ENCODE peak calls at places on chromosomes 1 and 21, in six cellular contexts. Z is upper lobe of right lung, E is PC-9, F is IMR-90, H is RWPE1, C is DND-41. L is an unnamed sample.

GRCh38 chr1:221149111-221149510 is 269.9 kb downstream of the HLX start:
- DNase-seq in Z (no peak), E (no peak), F (peak), H (no peak), C (no peak), L (no peak)

GRCh38 chr1:210635108-210635507 is 306.4 kb downstream of the HHAT start:
- DNase-seq in Z (no peak), E (no peak), F (no peak), H (no peak), C (no peak), L (no peak)

GRCh38 chr1:39988618-39989343 is 33.8 kb downstream of the MFSD2A start:
- DNase-seq in Z (peak), E (peak), F (peak), H (no peak), C (no peak), L (no peak)

GRCh38 chr1:108813326-108813725 is 43.6 kb downstream of the AKNAD1 start:
- DNase-seq in Z (no peak), E (peak), F (no peak), H (no peak), C (no peak), L (no peak)

GRCh38 chr1:201528631-201529260 is 10.2 kb upstream of the NAV1 start:
- DNase-seq in Z (no peak), E (no peak), F (peak), H (no peak), C (no peak), L (no peak)

GRCh38 chr21:36965720-36966065 is 776 bp downstream of the HLCS start:
- DNase-seq in Z (no peak), E (no peak), F (no peak), H (no peak), C (no peak), L (no peak)

GRCh38 chr1:232239557-232240468 is 390.1 kb downstream of the SIPA1L2 start:
- DNase-seq in Z (no peak), E (no peak), F (no peak), H (no peak), C (no peak), L (no peak)

GRCh38 chr1:146036241-146036989 is 14.9 kb upstream of the HJV start:
- DNase-seq in Z (no peak), E (no peak), F (no peak), H (no peak), C (no peak), L (peak)

GRCh38 chr21:42707207-42707830 is 53.9 kb downstream of the PDE9A start:
- DNase-seq in Z (no peak), E (no peak), F (no peak), H (no peak), C (no peak), L (no peak)

GRCh38 chr1:202934755-202935154 is 7.7 kb upstream of the KLHL12 start:
- DNase-seq in Z (no peak), E (no peak), F (no peak), H (no peak), C (no peak), L (no peak)

GRCh38 chr1:218660678-218661053 is 315.5 kb downstream of the TGFB2 start:
- DNase-seq in Z (no peak), E (peak), F (peak), H (peak), C (no peak), L (peak)

GRCh38 chr1:57422271-57423134 is 1.4 kb downstream of the DAB1 start:
- DNase-seq in Z (no peak), E (no peak), F (peak), H (no peak), C (no peak), L (no peak)

GRCh38 chr1:24236170-24237045 is 49.3 kb upstream of the IFNLR1 start:
- DNase-seq in Z (no peak), E (peak), F (peak), H (peak), C (no peak), L (peak)

GRCh38 chr1:27663735-27664119 is 8.3 kb downstream of the IFI6 start:
- DNase-seq in Z (no peak), E (no peak), F (no peak), H (no peak), C (no peak), L (no peak)

GRCh38 chr1:9291914-9292360 is 757 bp upstream of the SPSB1 start:
- DNase-seq in Z (no peak), E (peak), F (peak), H (no peak), C (no peak), L (no peak)

GRCh38 chr21:42618713-42619112 is 34.7 kb upstream of the PDE9A start:
- DNase-seq in Z (no peak), E (no peak), F (no peak), H (no peak), C (no peak), L (no peak)

GRCh38 chr1:107480548-107480947 is 339.7 kb downstream of the NTNG1 start:
- DNase-seq in Z (no peak), E (no peak), F (no peak), H (no peak), C (no peak), L (no peak)

GRCh38 chr1:82454431-82454830 is 653.7 kb downstream of the ADGRL2 start:
- DNase-seq in Z (no peak), E (no peak), F (no peak), H (no peak), C (no peak), L (no peak)

GRCh38 chr21:21664871-21665270 is 666.7 kb downstream of the NCAM2 start:
- DNase-seq in Z (no peak), E (no peak), F (peak), H (no peak), C (no peak), L (no peak)

GRCh38 chr1:38680801-38681510 is 178.6 kb downstream of the RRAGC start:
- DNase-seq in Z (no peak), E (no peak), F (no peak), H (peak), C (peak), L (no peak)

GRCh38 chr1:201678264-201679101 is 139.6 kb downstream of the NAV1 start:
- DNase-seq in Z (no peak), E (no peak), F (peak), H (no peak), C (no peak), L (no peak)

GRCh38 chr1:52674497-52675384 is 23.4 kb downstream of the COA7 start:
- DNase-seq in Z (no peak), E (peak), F (peak), H (peak), C (peak), L (no peak)

GRCh38 chr1:91730781-91731732 is 154.9 kb downstream of the TGFBR3 start:
- DNase-seq in Z (peak), E (peak), F (peak), H (peak), C (no peak), L (no peak)

GRCh38 chr1:156845055-156845952 is 13.6 kb downstream of the INSRR start:
- DNase-seq in Z (no peak), E (no peak), F (no peak), H (no peak), C (no peak), L (no peak)

GRCh38 chr1:185846672-185847440 is 112.7 kb downstream of the HMCN1 start:
- DNase-seq in Z (no peak), E (no peak), F (peak), H (no peak), C (no peak), L (no peak)

GRCh38 chr1:47871799-47872353 is 125.3 kb downstream of the TRABD2B start:
- DNase-seq in Z (no peak), E (no peak), F (no peak), H (peak), C (no peak), L (no peak)

GRCh38 chr21:31911138-31911907 is 38.5 kb downstream of the HUNK start:
- DNase-seq in Z (no peak), E (no peak), F (peak), H (peak), C (no peak), L (no peak)

GRCh38 chr1:243323481-243323880 is 67.6 kb downstream of the SDCCAG8 start:
- DNase-seq in Z (no peak), E (no peak), F (peak), H (no peak), C (no peak), L (no peak)

GRCh38 chr1:209569445-209570207 is 13.9 kb upstream of the CAMK1G start:
- DNase-seq in Z (peak), E (peak), F (peak), H (peak), C (peak), L (peak)

GRCh38 chr1:241985787-241986186 is 13.1 kb downstream of the MAP1LC3C start:
- DNase-seq in Z (no peak), E (no peak), F (peak), H (peak), C (peak), L (no peak)

GRCh38 chr1:40802078-40803075 is 18.8 kb downstream of the KCNQ4 start:
- DNase-seq in Z (peak), E (peak), F (peak), H (peak), C (peak), L (no peak)

GRCh38 chr21:42988234-42988965 is 14.0 kb downstream of the PKNOX1 start:
- DNase-seq in Z (no peak), E (no peak), F (peak), H (no peak), C (no peak), L (no peak)

GRCh38 chr1:230326971-230327891 is 98.9 kb downstream of the PGBD5 start:
- DNase-seq in Z (no peak), E (no peak), F (no peak), H (no peak), C (no peak), L (no peak)

GRCh38 chr1:178868700-178869099 is 2.2 kb downstream of the ANGPTL1 start:
- DNase-seq in Z (no peak), E (no peak), F (no peak), H (no peak), C (no peak), L (no peak)

GRCh38 chr1:111535256-111536191 is 32.1 kb upstream of the ADORA3 start:
- DNase-seq in Z (no peak), E (no peak), F (no peak), H (no peak), C (no peak), L (no peak)
- H3K27ac ChIP-seq in Z (no peak), E (no peak), F (no peak), H (no peak), C (no peak), L (peak)

DNA sequence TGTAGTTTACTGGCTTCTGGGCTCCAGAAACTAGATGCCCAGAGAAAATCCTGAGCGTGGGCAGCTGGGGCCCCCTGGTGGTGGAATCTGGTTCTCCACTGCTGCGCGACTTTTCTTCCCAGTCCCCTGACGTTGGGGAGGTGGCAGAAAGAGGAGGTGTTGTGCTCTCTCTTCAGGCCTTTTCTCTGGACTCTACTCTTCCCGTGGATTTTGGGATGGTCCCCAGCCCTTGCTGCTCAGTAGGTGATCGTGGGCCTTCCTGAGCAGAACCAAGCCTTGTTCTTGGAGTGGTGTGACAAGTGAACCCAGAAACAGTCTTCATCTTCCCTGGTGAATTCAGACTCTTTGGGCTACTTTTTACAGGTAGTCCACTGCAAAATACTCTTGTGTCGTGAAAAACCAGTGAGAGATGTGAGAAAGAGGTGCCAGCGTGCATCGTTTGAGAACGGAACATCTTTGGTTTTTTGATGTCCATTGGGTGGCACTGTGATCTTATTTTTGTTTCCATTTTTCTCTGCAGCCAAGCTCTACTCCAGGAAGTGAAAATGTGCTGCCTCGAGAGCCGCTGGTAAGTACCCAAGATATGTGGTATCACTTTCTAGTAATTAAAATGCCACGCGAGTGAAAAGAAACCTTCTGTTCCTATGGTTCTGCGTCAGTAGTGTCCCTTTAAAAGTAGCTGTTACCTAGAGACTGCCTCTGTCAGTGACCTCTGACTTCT is 20.2 kb downstream of the PEX14 start:
- DNase-seq in Z (peak), E (peak), F (peak), H (peak), C (peak), L (no peak)
- TF ChIP-seq CTCF in Z (peak), E (peak), F (peak), H (peak), C (peak), L (peak)

DNA sequence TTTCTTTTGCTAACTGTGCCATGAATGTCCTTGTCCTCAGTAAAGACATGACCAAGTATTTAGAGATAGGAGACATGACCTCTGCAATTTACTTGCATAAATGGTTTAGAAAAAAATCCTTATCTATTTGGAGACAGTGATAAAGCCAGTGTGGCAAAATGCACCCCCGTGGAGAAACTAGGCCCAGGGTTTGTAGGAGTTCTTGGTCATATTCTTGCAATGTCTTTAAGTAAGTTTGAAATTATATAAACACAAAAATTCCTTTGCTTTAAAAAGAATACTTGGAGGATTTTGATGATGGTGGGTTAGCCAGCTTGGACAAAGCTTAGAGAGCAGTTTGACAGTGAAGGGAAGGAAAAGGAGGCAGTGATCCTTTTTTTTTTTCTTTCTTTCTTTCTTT is 101.9 kb upstream of the SLC45A1 start:
- DNase-seq in Z (no peak), E (no peak), F (peak), H (no peak), C (no peak), L (no peak)
- H3K27ac ChIP-seq in Z (no peak), E (no peak), F (peak), H (peak), C (no peak), L (peak)

DNA sequence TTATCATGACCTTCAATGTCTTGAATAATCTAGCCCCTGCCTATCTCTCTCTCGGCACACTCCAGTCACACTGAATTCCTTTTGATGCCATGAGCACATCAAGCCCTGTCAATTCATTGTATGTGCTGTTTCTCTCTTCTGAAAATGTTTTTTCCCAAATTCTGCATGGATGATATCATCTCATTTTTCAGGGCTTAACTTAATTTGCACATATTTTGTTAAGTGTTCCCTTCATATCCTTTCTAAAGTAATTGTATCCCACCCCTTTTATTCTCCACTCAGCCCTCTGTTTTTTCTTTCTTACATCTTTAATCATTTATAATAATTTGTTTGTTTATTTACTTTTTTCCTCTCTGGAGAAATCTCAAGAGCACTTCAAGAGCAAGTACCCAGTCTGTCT is 149.9 kb downstream of the ZNF326 start:
- DNase-seq in Z (no peak), E (no peak), F (no peak), H (no peak), C (no peak), L (no peak)
- TF ChIP-seq CTCF in Z (no peak), E (no peak), F (no peak), H (no peak), C (no peak), L (no peak)

GRCh38 chr1:225607355-225607754 is 45.6 kb downstream of the ENAH start:
- DNase-seq in Z (no peak), E (no peak), F (no peak), H (no peak), C (no peak), L (no peak)
- H3K27ac ChIP-seq in Z (no peak), E (no peak), F (no peak), H (no peak), C (no peak), L (no peak)

GRCh38 chr1:194277927-194278326 is 1091.5 kb upstream of the B3GALT2 start:
- DNase-seq in Z (no peak), E (no peak), F (no peak), H (no peak), C (no peak), L (no peak)

GRCh38 chr1:194279975-194280374 is 1093.6 kb upstream of the B3GALT2 start:
- DNase-seq in Z (no peak), E (no peak), F (no peak), H (no peak), C (no peak), L (no peak)

GRCh38 chr1:194281372-194281771 is 1095.0 kb upstream of the B3GALT2 start:
- DNase-seq in Z (no peak), E (no peak), F (no peak), H (no peak), C (no peak), L (no peak)

DNA sequence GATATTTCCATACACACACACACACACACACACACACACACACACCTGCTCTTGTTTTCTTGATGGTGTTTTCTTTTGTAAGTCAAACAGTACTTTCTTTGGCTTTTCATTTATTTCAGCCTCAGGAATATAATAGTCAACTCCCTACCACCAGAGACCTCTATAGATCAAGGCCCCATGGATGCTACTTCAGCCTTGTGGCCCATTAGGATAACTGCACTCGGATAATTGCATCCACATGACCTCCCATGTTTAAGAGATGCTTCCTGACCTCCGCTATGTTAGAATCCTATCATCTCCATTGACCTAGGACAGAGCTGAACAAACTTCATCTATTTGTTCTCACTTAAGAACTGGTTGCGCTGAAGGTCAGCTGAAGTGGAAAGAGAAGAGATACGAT is 1094.0 kb upstream of the B3GALT2 start:
- DNase-seq in Z (no peak), E (no peak), F (no peak), H (no peak), C (no peak), L (no peak)
- TF ChIP-seq CTCF in Z (no peak), E (no peak), F (no peak), H (no peak), C (no peak), L (no peak)

GRCh38 chr1:180950321-180950720 is 37.6 kb downstream of the KIAA1614 start:
- DNase-seq in Z (peak), E (no peak), F (no peak), H (no peak), C (no peak), L (no peak)

GRCh38 chr1:180949616-180950000 is 36.9 kb downstream of the KIAA1614 start:
- DNase-seq in Z (peak), E (no peak), F (no peak), H (no peak), C (no peak), L (no peak)

GRCh38 chr1:180947901-180948311 is 35.2 kb downstream of the KIAA1614 start:
- DNase-seq in Z (no peak), E (no peak), F (no peak), H (no peak), C (no peak), L (no peak)

GRCh38 chr1:180948357-180948756 is 35.7 kb downstream of the KIAA1614 start:
- DNase-seq in Z (no peak), E (peak), F (peak), H (no peak), C (no peak), L (no peak)

DNA sequence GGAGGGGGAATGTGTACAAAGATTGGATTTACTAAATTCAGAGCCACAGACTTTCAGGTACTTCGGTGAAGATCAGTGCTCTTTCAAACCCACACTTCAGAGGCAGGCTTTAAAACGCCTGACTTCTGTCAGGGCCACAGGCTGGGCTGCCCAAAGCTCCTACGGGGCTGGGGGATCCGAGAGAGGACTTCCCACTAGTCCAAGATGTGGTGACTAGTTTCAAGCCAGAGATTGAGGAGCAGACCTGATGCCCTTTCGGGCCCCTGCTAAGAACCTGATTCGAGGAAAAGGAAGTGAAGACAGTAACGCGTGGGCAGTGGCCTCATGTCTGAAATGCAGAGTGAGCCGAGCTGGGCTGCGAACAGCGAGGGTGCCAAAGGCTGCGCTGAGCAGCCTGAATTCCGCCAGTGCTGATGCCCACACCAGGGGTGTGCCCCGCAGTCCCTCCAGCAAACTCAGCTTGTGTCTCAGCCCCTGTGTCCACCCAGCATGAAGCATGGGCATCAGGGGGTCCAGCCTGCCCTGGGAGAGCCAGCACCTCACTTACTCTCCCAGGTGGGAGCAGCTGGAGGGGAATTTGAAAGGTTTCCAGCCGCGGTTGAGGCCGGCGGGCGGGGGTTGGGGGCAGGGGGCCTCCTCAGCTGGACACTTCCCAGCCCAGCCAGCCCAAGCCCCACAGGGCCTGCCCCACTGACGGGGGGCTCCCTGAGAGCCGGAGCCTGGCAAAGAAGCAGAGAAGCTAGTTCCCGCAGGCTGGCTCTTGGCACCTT is 36.3 kb downstream of the KIAA1614 start:
- DNase-seq in Z (no peak), E (no peak), F (no peak), H (no peak), C (no peak), L (no peak)
- H3K27ac ChIP-seq in Z (no peak), E (no peak), F (no peak), H (peak), C (peak), L (no peak)

GRCh38 chr1:152823291-152823690 is 4.0 kb upstream of the LCE1A start:
- DNase-seq in Z (no peak), E (no peak), F (no peak), H (no peak), C (no peak), L (no peak)
- TF ChIP-seq CTCF in Z (no peak), E (no peak), F (no peak), H (no peak), C (no peak), L (no peak)

L was measured in Panc1.